ENCODE peak calls at places on chromosome 13, in four cellular contexts. R, Q, C and L are unnamed samples.

GRCh38 chr13:97978661-97979450 is 25.4 kb downstream of the IPO5 start:
- DNase-seq in R (no peak), Q (no peak), C (no peak), L (no peak)

GRCh38 chr13:94997126-94997525 is 284.8 kb upstream of the SOX21 start:
- DNase-seq in C (no peak), R (no peak), Q (no peak), L (no peak)

GRCh38 chr13:28636078-28636477 is 22.9 kb upstream of the POMP start:
- DNase-seq in Q (no peak), C (no peak), R (no peak), L (no peak)

GRCh38 chr13:26967119-26968038 is 204.2 kb downstream of the USP12 start:
- DNase-seq in C (no peak), R (no peak), Q (no peak), L (no peak)

GRCh38 chr13:109795021-109795420 is 8.6 kb upstream of the IRS2 start:
- DNase-seq in Q (no peak), C (no peak), R (no peak), L (no peak)

GRCh38 chr13:80312012-80312704 is 28.8 kb downstream of the SPRY2 start:
- DNase-seq in Q (no peak), C (no peak), R (no peak), L (no peak)

GRCh38 chr13:75285310-75285709 is 196.7 kb downstream of the TBC1D4 start:
- DNase-seq in Q (no peak), R (no peak), C (no peak), L (no peak)

GRCh38 chr13:41506312-41506711 is 49.0 kb downstream of the RGCC start:
- DNase-seq in Q (no peak), C (no peak), R (no peak), L (no peak)

GRCh38 chr13:113148407-113148806 is 10.0 kb upstream of the PROZ start:
- DNase-seq in Q (no peak), C (no peak), R (no peak), L (no peak)

GRCh38 chr13:61156753-61157152 is 258.9 kb downstream of the PCDH20 start:
- DNase-seq in C (no peak), R (no peak), Q (no peak), L (no peak)

GRCh38 chr13:106297283-106297682 is 238.2 kb downstream of the EFNB2 start:
- DNase-seq in R (no peak), Q (no peak), C (no peak), L (no peak)

GRCh38 chr13:41306271-41307150 is 4.6 kb upstream of the NAA16 start:
- DNase-seq in C (no peak), Q (no peak), R (no peak), L (no peak)

GRCh38 chr13:31094331-31095015 is 67.2 kb downstream of the HSPH1 start:
- DNase-seq in C (no peak), Q (no peak), R (no peak), L (no peak)

GRCh38 chr13:100611678-100612492 is 23.3 kb upstream of the GGACT start:
- DNase-seq in C (no peak), Q (no peak), R (no peak), L (no peak)

GRCh38 chr13:102586615-102587014 is 10.2 kb upstream of the TPP2 start:
- DNase-seq in Q (no peak), R (no peak), C (no peak), L (no peak)

GRCh38 chr13:78736142-78736541 is 77.2 kb upstream of the OBI1 start:
- DNase-seq in C (no peak), Q (no peak), R (no peak), L (no peak)

GRCh38 chr13:44174769-44175425 is 198.7 kb upstream of the SERP2 start:
- DNase-seq in R (no peak), C (no peak), Q (no peak), L (no peak)

GRCh38 chr13:109904218-109904617 is 117.8 kb upstream of the IRS2 start:
- DNase-seq in R (no peak), C (no peak), Q (no peak), L (no peak)

GRCh38 chr13:42803563-42804212 is 22.3 kb downstream of the FAM216B start:
- DNase-seq in C (no peak), R (no peak), Q (no peak), L (no peak)

GRCh38 chr13:76646946-76647345 is 239.3 kb downstream of the KCTD12 start:
- DNase-seq in Q (no peak), R (no peak), C (no peak), L (no peak)

GRCh38 chr13:21137696-21138095 is 38.7 kb downstream of the SKA3 start:
- DNase-seq in R (no peak), Q (no peak), C (peak; percentile 44), L (no peak)

GRCh38 chr13:114282143-114282685 is 813 bp downstream of the UPF3A start:
- DNase-seq in C (no peak), Q (peak; percentile 47), R (no peak), L (no peak)

GRCh38 chr13:29006359-29006850 is 186.3 kb downstream of the MTUS2 start:
- DNase-seq in Q (no peak), R (no peak), C (no peak), L (no peak)

GRCh38 chr13:45055902-45056648 is 64.2 kb upstream of the GTF2F2 start:
- DNase-seq in R (no peak), Q (peak; percentile 25), C (no peak), L (no peak)

GRCh38 chr13:77143325-77143907 is 116.5 kb upstream of the FBXL3 start:
- DNase-seq in C (no peak), R (no peak), Q (no peak), L (peak; percentile 10)

GRCh38 chr13:61095885-61096284 is 319.8 kb downstream of the PCDH20 start:
- DNase-seq in R (no peak), Q (no peak), C (no peak), L (no peak)

GRCh38 chr13:99419591-99420243 is 81.6 kb upstream of the TM9SF2 start:
- DNase-seq in C (no peak), R (no peak), Q (no peak), L (no peak)

GRCh38 chr13:66981912-66982311 is 248.2 kb downstream of the PCDH9 start:
- DNase-seq in Q (no peak), R (no peak), C (no peak), L (no peak)

GRCh38 chr13:98299954-98300350 is 122.9 kb upstream of the RNF113B start:
- DNase-seq in R (no peak), C (no peak), Q (no peak), L (no peak)

GRCh38 chr13:21014139-21014665 is 47.2 kb downstream of the LATS2 start:
- DNase-seq in Q (no peak), C (no peak), R (no peak), L (no peak)